ENCODE peak calls at places on chromosomes 7 and 10, in five cellular contexts. B, A, H, P and D are unnamed samples.

GRCh38 chr7:157809154-157809862 is 472.5 kb downstream of the DNAJB6 start:
- DNase-seq in P (no peak), H (no peak), A (no peak), B (no peak), D (no peak)

GRCh38 chr10:29751232-29751631 is 116.5 kb upstream of the SVIL start:
- DNase-seq in A (no peak), B (no peak), P (no peak), H (no peak), D (no peak)

GRCh38 chr7:47500103-47500563 is 81.8 kb downstream of the TNS3 start:
- DNase-seq in P (no peak), B (no peak), H (no peak), A (no peak), D (no peak)

GRCh38 chr7:130909881-130910672 is 176.1 kb upstream of the KLF14 start:
- DNase-seq in B (no peak), H (no peak), A (no peak), P (no peak), D (no peak)

GRCh38 chr7:155761162-155761561 is 51.1 kb downstream of the SHH start:
- DNase-seq in H (no peak), A (no peak), B (no peak), P (no peak), D (no peak)

GRCh38 chr10:101236376-101237079 is 7.3 kb upstream of the LBX1 start:
- DNase-seq in H (no peak), B (peak; percentile 73), P (no peak), A (no peak), D (no peak)

GRCh38 chr7:81488210-81488609 is 281.6 kb downstream of the HGF start:
- DNase-seq in H (no peak), P (no peak), A (no peak), B (no peak), D (no peak)

GRCh38 chr10:91198781-91199180 is 21.7 kb upstream of the PCGF5 start:
- DNase-seq in H (no peak), P (no peak), B (no peak), A (peak; percentile 51), D (no peak)

GRCh38 chr10:79322616-79323566 is 24.4 kb upstream of the PPIF start:
- DNase-seq in P (peak; percentile 40), B (no peak), H (no peak), A (peak; percentile 90), D (peak; percentile 49)

GRCh38 chr7:159141660-159142059 is 3.0 kb downstream of the VIPR2 start:
- DNase-seq in A (no peak), P (no peak), H (no peak), B (peak; percentile 45), D (no peak)

GRCh38 chr7:69335331-69335730 is 262.9 kb upstream of the AUTS2 start:
- DNase-seq in H (no peak), A (no peak), P (no peak), B (no peak), D (no peak)

GRCh38 chr7:106382929-106383328 is 98.1 kb upstream of the NAMPT start:
- DNase-seq in A (no peak), B (no peak), H (no peak), P (no peak), D (no peak)

GRCh38 chr7:290554-291301 is 758 bp downstream of the FOXL3 start:
- DNase-seq in A (no peak), H (no peak), B (no peak), P (no peak), D (no peak)

GRCh38 chr7:155921804-155922506 is 109.7 kb upstream of the SHH start:
- DNase-seq in H (peak; percentile 77), P (no peak), A (no peak), B (no peak), D (peak; percentile 81)

GRCh38 chr7:34087892-34088891 is 182.9 kb downstream of the BMPER start:
- DNase-seq in A (no peak), P (no peak), H (peak; percentile 45), B (peak; percentile 68), D (no peak)

GRCh38 chr10:48439031-48439430 is 132.6 kb downstream of the MAPK8 start:
- DNase-seq in P (no peak), B (no peak), A (no peak), H (no peak), D (no peak)

GRCh38 chr7:57505176-57505575 is 55.2 kb downstream of the ZNF716 start:
- DNase-seq in P (no peak), B (no peak), H (no peak), A (no peak), D (no peak)

GRCh38 chr10:16756561-16757221 is 60.5 kb downstream of the RSU1 start:
- DNase-seq in B (no peak), A (no peak), P (no peak), H (no peak), D (no peak)

GRCh38 chr7:112411186-112411795 is 39.0 kb upstream of the IFRD1 start:
- DNase-seq in A (no peak), B (no peak), H (no peak), P (no peak), D (no peak)

GRCh38 chr7:148699772-148700629 is 1.3 kb downstream of the CUL1 start:
- DNase-seq in B (no peak), A (peak; percentile 12), H (no peak), P (no peak), D (no peak)

GRCh38 chr7:96013836-96014235 is 241.5 kb downstream of the DYNC1I1 start:
- DNase-seq in A (no peak), B (no peak), P (no peak), H (no peak), D (no peak)

GRCh38 chr7:106613861-106614560 is 46.9 kb downstream of the CCDC71L start:
- DNase-seq in B (no peak), A (no peak), P (no peak), H (no peak), D (no peak)

GRCh38 chr7:96055717-96056116 is 266.2 kb downstream of the SLC25A13 start:
- DNase-seq in B (no peak), A (no peak), P (no peak), H (no peak), D (no peak)

GRCh38 chr7:1693991-1694524 is 24.0 kb downstream of the ELFN1 start:
- DNase-seq in P (peak; percentile 78), A (no peak), H (no peak), B (peak; percentile 96), D (no peak)

GRCh38 chr10:21927601-21928000 is 75.9 kb downstream of the DNAJC1 start:
- DNase-seq in P (no peak), B (no peak), H (no peak), A (no peak), D (no peak)

GRCh38 chr10:76141376-76141775 is 710.0 kb downstream of the LRMDA start:
- DNase-seq in B (no peak), P (no peak), H (no peak), A (no peak), D (no peak)

GRCh38 chr10:75910032-75910431 is 478.6 kb downstream of the LRMDA start:
- DNase-seq in B (no peak), A (no peak), P (no peak), H (no peak), D (no peak)

GRCh38 chr10:96470108-96470743 is 43.5 kb downstream of the TLL2 start:
- DNase-seq in P (peak; percentile 62), H (peak; percentile 24), A (no peak), B (peak; percentile 71), D (no peak)

GRCh38 chr10:122114156-122114747 is 125.3 kb downstream of the TACC2 start:
- DNase-seq in H (no peak), P (no peak), B (no peak), A (no peak), D (no peak)

GRCh38 chr7:86833360-86833759 is 189.7 kb downstream of the GRM3 start:
- DNase-seq in B (no peak), P (no peak), A (no peak), H (no peak), D (no peak)

DNA sequence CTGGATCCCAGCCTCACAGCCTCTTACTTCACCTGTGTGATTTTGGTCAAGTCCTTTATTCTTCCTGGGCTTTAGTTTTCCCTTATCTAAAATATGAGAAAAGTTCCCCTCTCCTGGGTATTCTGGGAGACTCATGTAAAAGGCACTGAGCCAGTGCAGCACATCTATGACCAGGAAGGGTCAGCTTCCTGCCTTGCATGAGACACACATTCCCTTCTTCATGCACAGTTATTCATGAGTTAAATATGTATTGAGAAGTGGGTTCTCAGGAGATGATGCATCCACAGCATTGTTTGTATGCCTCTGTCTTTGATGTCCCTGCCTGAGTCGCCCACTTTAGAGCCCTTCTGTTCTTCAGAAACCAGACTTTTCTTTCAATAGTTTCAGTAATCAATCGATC is 33.3 kb downstream of the EGFR start:
- DNase-seq in B (no peak), A (no peak), P (no peak), H (no peak), D (peak; percentile 40)
- H3K27ac ChIP-seq in B (no peak overlapping the region), A (no peak overlapping the region), P (no peak overlapping the region), H (no peak overlapping the region), D (peak overlapping the region; percentile 94)

DNA sequence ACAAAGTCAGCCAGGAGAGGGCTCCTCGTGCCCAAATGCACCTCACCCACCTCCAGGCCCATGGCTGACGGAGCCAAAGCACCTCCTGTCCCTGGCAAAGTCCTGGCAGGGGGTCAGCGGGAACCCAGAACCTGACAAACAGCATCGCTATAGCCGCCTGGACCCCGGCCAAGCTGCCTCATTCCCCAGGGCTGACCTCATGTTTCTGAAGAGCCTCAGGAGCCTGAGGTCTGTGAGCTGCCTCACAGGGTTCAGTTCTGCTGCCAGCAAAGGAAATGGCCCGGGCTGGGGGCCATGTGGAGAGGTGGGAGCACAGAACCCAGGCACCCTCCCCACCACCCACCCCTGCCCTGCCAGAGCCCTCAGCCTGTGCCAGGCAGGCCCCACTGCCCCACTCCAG is 4.2 kb upstream of the NANOS1 start:
- DNase-seq in H (no peak), A (no peak), P (no peak), B (no peak), D (no peak)
- H3K27ac ChIP-seq in H (no peak overlapping the region), A (no peak overlapping the region), P (no peak overlapping the region), B (no peak overlapping the region), D (no peak overlapping the region)

DNA sequence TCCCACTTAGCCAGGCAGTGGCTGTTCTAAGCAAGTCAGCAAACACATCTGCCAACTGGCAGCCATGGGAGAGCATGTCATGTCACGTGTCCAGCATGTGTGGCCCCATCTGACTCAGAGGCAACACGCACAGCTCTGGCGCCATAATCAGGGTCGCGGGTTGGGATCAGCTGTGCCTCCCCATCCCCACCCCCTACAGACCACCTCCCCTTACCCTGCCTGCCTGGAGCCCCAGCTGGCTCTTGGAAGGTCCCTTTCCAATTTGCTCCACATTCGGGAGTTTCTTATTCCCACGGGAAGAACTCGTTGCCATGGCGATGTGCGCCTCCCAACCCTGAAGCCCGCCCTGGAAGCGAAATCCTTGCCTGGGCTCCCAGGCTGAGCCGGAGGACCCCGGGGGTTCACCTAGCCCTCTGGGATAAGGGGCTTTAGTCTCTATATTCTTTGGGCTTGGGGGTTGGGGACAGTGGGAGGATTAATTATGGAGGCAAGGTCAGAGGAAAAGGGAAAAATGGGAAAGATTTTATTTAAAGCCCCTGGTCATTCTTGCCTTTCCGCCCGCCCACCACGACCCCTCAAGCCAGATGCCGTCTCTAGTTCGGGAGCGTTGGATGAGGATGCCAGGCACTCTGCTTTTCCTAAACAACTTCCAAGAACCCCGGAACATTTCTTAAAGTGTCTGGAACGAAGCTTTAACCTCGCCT is 283.7 kb downstream of the ZEB1 start:
- DNase-seq in B (peak; percentile 83), H (no peak), A (no peak), P (peak; percentile 83), D (no peak)
- H3K27ac ChIP-seq in B (no peak overlapping the region), H (peak overlapping the region; percentile 61), A (no peak overlapping the region), P (peak overlapping the region; percentile 83), D (no peak overlapping the region)

DNA sequence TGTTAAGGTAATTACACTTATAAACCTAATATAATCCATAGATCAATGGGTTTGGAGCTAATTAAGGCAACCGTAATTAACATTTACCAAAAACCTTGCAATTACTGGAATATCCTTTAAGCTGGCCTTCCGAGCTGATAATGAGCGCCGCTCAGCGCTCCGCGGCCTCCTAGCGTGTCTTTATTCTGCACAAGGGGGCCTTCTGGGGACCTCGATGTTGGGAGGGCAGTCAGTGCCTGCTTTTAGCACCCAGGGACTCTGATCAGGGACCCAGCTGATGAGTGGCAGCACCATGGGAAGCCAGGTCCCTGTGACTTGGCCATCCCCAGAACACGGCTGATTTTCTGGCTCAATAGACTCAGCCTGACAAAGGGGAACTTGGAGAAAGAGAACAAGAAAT is 91.3 kb downstream of the LHPP start:
- DNase-seq in P (no peak), A (no peak), H (no peak), B (peak; percentile 58), D (no peak)
- H3K27ac ChIP-seq in P (no peak overlapping the region), A (no peak overlapping the region), H (no peak overlapping the region), B (no peak overlapping the region), D (no peak overlapping the region)